ENCODE peak calls at places on chromosomes 6 and 20, in five cellular contexts. One of them, this sample, is unnamed. For H3K36me3, the result is how much of the 10 kb centered on the place peaks cover.

GRCh38 chr6:48962041-48962440 is 501.0 kb downstream of the MMUT start:
- DNase-seq in colonic mucosa: no peak
- DNase-seq in ovary: no peak
- DNase-seq in PC-3: no peak
- DNase-seq in GM06990: no peak
- DNase-seq in this sample: no peak

GRCh38 chr6:168326294-168327261 is 7.0 kb upstream of the DACT2 start:
- DNase-seq in PC-3: peak
- DNase-seq in colonic mucosa: no peak
- DNase-seq in ovary: no peak
- DNase-seq in GM06990: no peak
- DNase-seq in this sample: no peak

GRCh38 chr6:134636221-134636830 is 313.6 kb downstream of the ALDH8A1 start:
- DNase-seq in GM06990: no peak
- DNase-seq in ovary: no peak
- DNase-seq in colonic mucosa: no peak
- DNase-seq in PC-3: no peak
- DNase-seq in this sample: no peak

GRCh38 chr20:36175475-36175995 is 21.0 kb downstream of the EPB41L1 start:
- DNase-seq in colonic mucosa: no peak
- DNase-seq in GM06990: no peak
- DNase-seq in ovary: no peak
- DNase-seq in PC-3: no peak
- DNase-seq in this sample: no peak

GRCh38 chr6:37680668-37681067 is 17.0 kb downstream of the MDGA1 start:
- DNase-seq in PC-3: no peak
- DNase-seq in ovary: no peak
- DNase-seq in GM06990: no peak
- DNase-seq in colonic mucosa: peak
- DNase-seq in this sample: no peak

GRCh38 chr6:150055131-150055530 is 13.8 kb downstream of the ULBP3 start:
- DNase-seq in GM06990: no peak
- DNase-seq in ovary: no peak
- DNase-seq in PC-3: no peak
- DNase-seq in colonic mucosa: no peak
- DNase-seq in this sample: no peak

GRCh38 chr20:46058656-46059281 is 29.8 kb downstream of the SLC12A5 start:
- DNase-seq in GM06990: no peak
- DNase-seq in colonic mucosa: no peak
- DNase-seq in ovary: no peak
- DNase-seq in PC-3: no peak
- DNase-seq in this sample: no peak

GRCh38 chr6:17091122-17091521 is 10.7 kb upstream of the STMND1 start:
- DNase-seq in PC-3: peak
- DNase-seq in colonic mucosa: no peak
- DNase-seq in ovary: no peak
- DNase-seq in GM06990: no peak
- DNase-seq in this sample: no peak

GRCh38 chr6:54681987-54682386 is 164.6 kb upstream of the FAM83B start:
- DNase-seq in GM06990: no peak
- DNase-seq in ovary: no peak
- DNase-seq in PC-3: peak
- DNase-seq in colonic mucosa: no peak
- DNase-seq in this sample: no peak

GRCh38 chr6:11974089-11974488 is 38.0 kb upstream of the HIVEP1 start:
- DNase-seq in ovary: no peak
- DNase-seq in GM06990: no peak
- DNase-seq in colonic mucosa: no peak
- DNase-seq in PC-3: peak
- DNase-seq in this sample: no peak

GRCh38 chr6:149446791-149447376 is 37.9 kb downstream of the ZC3H12D start:
- DNase-seq in colonic mucosa: no peak
- DNase-seq in GM06990: no peak
- DNase-seq in PC-3: no peak
- DNase-seq in ovary: no peak
- DNase-seq in this sample: no peak

GRCh38 chr6:20509211-20509610 is 25.0 kb upstream of the CDKAL1 start:
- DNase-seq in PC-3: no peak
- DNase-seq in colonic mucosa: no peak
- DNase-seq in GM06990: no peak
- DNase-seq in ovary: no peak
- DNase-seq in this sample: no peak

GRCh38 chr6:125310994-125311649 is 9.4 kb upstream of the HDDC2 start:
- DNase-seq in colonic mucosa: no peak
- DNase-seq in PC-3: peak
- DNase-seq in ovary: peak
- DNase-seq in GM06990: no peak
- DNase-seq in this sample: no peak

GRCh38 chr6:56474531-56474930 is 168.2 kb downstream of the DST start:
- DNase-seq in PC-3: peak
- DNase-seq in ovary: no peak
- DNase-seq in GM06990: no peak
- DNase-seq in colonic mucosa: no peak
- DNase-seq in this sample: no peak

GRCh38 chr6:137234505-137234863 is 15.3 kb upstream of the IFNGR1 start:
- DNase-seq in GM06990: no peak
- DNase-seq in colonic mucosa: peak
- DNase-seq in ovary: no peak
- DNase-seq in PC-3: peak
- DNase-seq in this sample: no peak

GRCh38 chr6:33822575-33823395 is 19.0 kb upstream of the MLN start:
- DNase-seq in PC-3: peak
- DNase-seq in colonic mucosa: no peak
- DNase-seq in ovary: no peak
- DNase-seq in GM06990: no peak
- DNase-seq in this sample: no peak

GRCh38 chr20:35773154-35773751 is 1.4 kb downstream of the PHF20 start:
- DNase-seq in GM06990: no peak
- DNase-seq in PC-3: peak
- DNase-seq in ovary: peak
- DNase-seq in colonic mucosa: peak
- DNase-seq in this sample: no peak

GRCh38 chr6:79686698-79687309 is 55.7 kb downstream of the SH3BGRL2 start:
- DNase-seq in ovary: no peak
- DNase-seq in PC-3: no peak
- DNase-seq in colonic mucosa: peak
- DNase-seq in GM06990: no peak
- DNase-seq in this sample: no peak

GRCh38 chr6:66264376-66264775 is 557.4 kb upstream of the EYS start:
- DNase-seq in colonic mucosa: no peak
- DNase-seq in GM06990: no peak
- DNase-seq in ovary: no peak
- DNase-seq in PC-3: peak
- DNase-seq in this sample: no peak

GRCh38 chr20:1334761-1335160 is 5.8 kb upstream of the SDCBP2 start:
- DNase-seq in GM06990: no peak
- DNase-seq in colonic mucosa: no peak
- DNase-seq in PC-3: no peak
- DNase-seq in ovary: peak
- DNase-seq in this sample: no peak

GRCh38 chr20:31605031-31605901 is at the start of gene ID1:
- DNase-seq in ovary: peak
- DNase-seq in GM06990: peak
- DNase-seq in PC-3: peak
- DNase-seq in colonic mucosa: peak
- DNase-seq in this sample: peak

GRCh38 chr20:5658897-5659296 is 91.3 kb upstream of the SHLD1 start:
- DNase-seq in ovary: peak
- DNase-seq in colonic mucosa: peak
- DNase-seq in PC-3: peak
- DNase-seq in GM06990: peak
- DNase-seq in this sample: peak

GRCh38 chr20:47929368-47930115 is 144.3 kb upstream of the SULF2 start:
- DNase-seq in GM06990: no peak
- DNase-seq in colonic mucosa: no peak
- DNase-seq in ovary: no peak
- DNase-seq in PC-3: peak
- DNase-seq in this sample: no peak

GRCh38 chr6:22072939-22073338 is 223.9 kb downstream of the PRL start:
- DNase-seq in ovary: no peak
- DNase-seq in GM06990: no peak
- DNase-seq in colonic mucosa: no peak
- DNase-seq in PC-3: peak
- DNase-seq in this sample: no peak

GRCh38 chr20:25576783-25577530 is 8.4 kb downstream of the NINL start:
- DNase-seq in GM06990: no peak
- DNase-seq in colonic mucosa: no peak
- DNase-seq in PC-3: no peak
- DNase-seq in ovary: no peak
- DNase-seq in this sample: no peak

GRCh38 chr20:45306431-45306982 is at the start of gene RBPJL:
- DNase-seq in GM06990: no peak
- DNase-seq in ovary: no peak
- DNase-seq in PC-3: no peak
- DNase-seq in colonic mucosa: no peak
- DNase-seq in this sample: no peak

GRCh38 chr6:119347466-119348307 is 1.9 kb downstream of the MAN1A1 start:
- DNase-seq in GM06990: peak
- DNase-seq in PC-3: peak
- DNase-seq in colonic mucosa: peak
- DNase-seq in ovary: peak
- DNase-seq in this sample: peak

GRCh38 chr6:158152659-158153058 is 15.4 kb downstream of the SERAC1 start:
- DNase-seq in colonic mucosa: no peak
- DNase-seq in GM06990: no peak
- DNase-seq in ovary: no peak
- DNase-seq in PC-3: peak
- DNase-seq in this sample: no peak

GRCh38 chr20:3932277-3933073 is 43.3 kb downstream of the PANK2 start:
- DNase-seq in ovary: no peak
- DNase-seq in colonic mucosa: no peak
- DNase-seq in GM06990: no peak
- DNase-seq in PC-3: no peak
- DNase-seq in this sample: no peak

GRCh38 chr20:44448753-44449546 is 26.7 kb upstream of the TTPAL start:
- DNase-seq in ovary: no peak
- DNase-seq in colonic mucosa: peak
- DNase-seq in PC-3: peak
- DNase-seq in GM06990: peak
- DNase-seq in this sample: no peak

GRCh38 chr20:14720251-14720650 is 382.8 kb upstream of the FLRT3 start:
- DNase-seq in GM06990: no peak
- DNase-seq in colonic mucosa: no peak
- DNase-seq in ovary: no peak
- DNase-seq in PC-3: peak
- DNase-seq in this sample: no peak

GRCh38 chr20:47126709-47127108 is 229.8 kb downstream of the ZMYND8 start:
- DNase-seq in ovary: no peak
- DNase-seq in PC-3: no peak
- DNase-seq in colonic mucosa: no peak
- DNase-seq in GM06990: no peak
- DNase-seq in this sample: no peak

GRCh38 chr6:142868917-142869316 is 76.1 kb downstream of the HIVEP2 start:
- DNase-seq in colonic mucosa: no peak
- DNase-seq in PC-3: no peak
- DNase-seq in GM06990: no peak
- DNase-seq in ovary: no peak
- DNase-seq in this sample: no peak
- TF ChIP-seq CTCF in colonic mucosa: no peak
- TF ChIP-seq CTCF in PC-3: no peak
- TF ChIP-seq CTCF in GM06990: no peak
- TF ChIP-seq CTCF in ovary: no peak
- TF ChIP-seq CTCF in this sample: no peak

GRCh38 chr6:111676383-111676782 is 70.7 kb upstream of the TRAF3IP2 start:
- DNase-seq in GM06990: no peak
- DNase-seq in ovary: no peak
- DNase-seq in colonic mucosa: no peak
- DNase-seq in PC-3: no peak
- DNase-seq in this sample: no peak
- H3K36me3 ChIP-seq in GM06990: under half
- H3K36me3 ChIP-seq in ovary: under half
- H3K36me3 ChIP-seq in colonic mucosa: under half
- H3K36me3 ChIP-seq in PC-3: under half
- H3K36me3 ChIP-seq in this sample: under half

GRCh38 chr6:138544521-138544920 is 45.2 kb upstream of the NHSL1 start:
- DNase-seq in colonic mucosa: no peak
- DNase-seq in GM06990: no peak
- DNase-seq in PC-3: no peak
- DNase-seq in ovary: no peak
- DNase-seq in this sample: no peak
- H3K4me3 ChIP-seq in colonic mucosa: no peak
- H3K4me3 ChIP-seq in GM06990: no peak
- H3K4me3 ChIP-seq in PC-3: no peak
- H3K4me3 ChIP-seq in ovary: no peak
- H3K4me3 ChIP-seq in this sample: peak

GRCh38 chr6:53103993-53104675 is 38.9 kb downstream of the FBXO9 start:
- DNase-seq in ovary: no peak
- DNase-seq in colonic mucosa: no peak
- DNase-seq in GM06990: no peak
- DNase-seq in PC-3: peak
- DNase-seq in this sample: no peak
- TF ChIP-seq CTCF in ovary: no peak
- TF ChIP-seq CTCF in colonic mucosa: no peak
- TF ChIP-seq CTCF in GM06990: no peak
- TF ChIP-seq CTCF in PC-3: peak
- TF ChIP-seq CTCF in this sample: no peak

GRCh38 chr6:122452509-122452908 is 19.1 kb downstream of the SERINC1 start:
- DNase-seq in colonic mucosa: no peak
- DNase-seq in ovary: no peak
- DNase-seq in PC-3: no peak
- DNase-seq in GM06990: no peak
- DNase-seq in this sample: no peak
- H3K36me3 ChIP-seq in colonic mucosa: under half
- H3K36me3 ChIP-seq in ovary: under half
- H3K36me3 ChIP-seq in PC-3: under half
- H3K36me3 ChIP-seq in GM06990: under half
- H3K36me3 ChIP-seq in this sample: half or more

GRCh38 chr20:22575087-22575721 is 9.2 kb downstream of the FOXA2 start:
- DNase-seq in GM06990: peak
- DNase-seq in PC-3: peak
- DNase-seq in colonic mucosa: peak
- DNase-seq in ovary: no peak
- DNase-seq in this sample: no peak
- H3K4me3 ChIP-seq in GM06990: no peak
- H3K4me3 ChIP-seq in PC-3: no peak
- H3K4me3 ChIP-seq in colonic mucosa: no peak
- H3K4me3 ChIP-seq in ovary: no peak
- H3K4me3 ChIP-seq in this sample: no peak

DNA sequence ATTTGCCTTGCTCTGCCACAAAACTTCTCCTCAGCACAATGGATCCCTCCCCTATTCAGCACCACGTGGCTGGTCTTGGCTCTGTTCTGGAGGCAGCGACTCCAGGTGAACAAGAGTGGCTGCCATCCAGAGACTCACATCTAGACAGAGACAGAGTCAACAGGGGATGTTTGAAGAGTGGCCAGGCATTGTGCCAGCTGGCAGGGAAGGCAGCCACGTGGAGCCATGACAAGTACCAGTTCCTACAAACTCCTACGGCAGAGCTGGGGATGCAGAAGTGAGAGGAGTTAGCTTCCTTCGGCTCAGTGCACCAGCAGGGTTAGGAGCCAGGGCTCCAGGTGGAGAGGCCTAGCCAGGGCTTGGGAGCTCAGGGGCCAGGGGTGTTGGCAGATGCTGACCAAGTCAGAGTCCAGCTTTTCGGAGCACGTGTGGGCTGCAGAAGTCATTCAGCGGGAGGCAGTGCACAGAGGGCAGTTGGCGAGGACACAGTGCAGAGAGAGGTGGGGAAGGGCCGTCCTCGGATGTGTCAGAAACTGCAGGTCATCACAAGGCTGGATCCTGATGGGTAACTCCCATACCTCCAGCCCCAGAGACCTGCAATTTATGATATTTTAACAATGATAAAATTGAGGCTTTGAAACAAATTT is 171.7 kb upstream of the PDE10A start:
- DNase-seq in ovary: peak
- DNase-seq in colonic mucosa: peak
- DNase-seq in PC-3: peak
- DNase-seq in GM06990: no peak
- DNase-seq in this sample: peak
- TF ChIP-seq CTCF in ovary: no peak
- TF ChIP-seq CTCF in colonic mucosa: no peak
- TF ChIP-seq CTCF in PC-3: no peak
- TF ChIP-seq CTCF in GM06990: no peak
- TF ChIP-seq CTCF in this sample: no peak